ENCODE peak calls at places on chromosomes 2 and 18, in nine cellular contexts. H, I, Q, A, V, F, W, U and X are unnamed samples.

GRCh38 chr18:51275712-51276473 is 78.4 kb upstream of the MEX3C start:
- DNase-seq in H (no peak), I (no peak), Q (peak), A (no peak), V (peak), F (no peak), W (no peak), U (no peak), X (no peak)

GRCh38 chr2:48560546-48561209 is 30.7 kb downstream of the STON1 start:
- DNase-seq in H (no peak), I (no peak), Q (no peak), A (no peak), V (no peak), F (no peak), W (no peak), U (no peak), X (no peak)

GRCh38 chr18:2909431-2910140 is 62.8 kb downstream of the EMILIN2 start:
- DNase-seq in H (no peak), I (no peak), Q (no peak), A (peak), V (no peak), F (peak), W (no peak), U (no peak), X (no peak)

GRCh38 chr2:203934006-203934632 is 2.4 kb upstream of the ICOS start:
- DNase-seq in H (no peak), I (no peak), Q (no peak), A (no peak), V (no peak), F (no peak), W (no peak), U (no peak), X (no peak)

GRCh38 chr2:135546432-135546831 is 15.1 kb downstream of the R3HDM1 start:
- DNase-seq in H (no peak), I (no peak), Q (no peak), A (no peak), V (no peak), F (no peak), W (no peak), U (no peak), X (no peak)

GRCh38 chr2:182077451-182078142 is 91.9 kb downstream of the PPP1R1C start:
- DNase-seq in H (peak), I (no peak), Q (peak), A (peak), V (peak), F (no peak), W (no peak), U (peak), X (peak)

GRCh38 chr2:129318581-129319421 is 660.7 kb upstream of the RAB6C start:
- DNase-seq in H (no peak), I (no peak), Q (no peak), A (no peak), V (no peak), F (no peak), W (no peak), U (peak), X (no peak)

GRCh38 chr2:246489-247145 is 17.2 kb downstream of the SH3YL1 start:
- DNase-seq in H (peak), I (peak), Q (no peak), A (no peak), V (peak), F (no peak), W (no peak), U (peak), X (no peak)

GRCh38 chr2:30721241-30721640 is 86.0 kb downstream of the CAPN13 start:
- DNase-seq in H (no peak), I (no peak), Q (no peak), A (no peak), V (no peak), F (no peak), W (no peak), U (no peak), X (no peak)

GRCh38 chr18:37666986-37667385 is 101.4 kb upstream of the CELF4 start:
- DNase-seq in H (no peak), I (no peak), Q (no peak), A (no peak), V (no peak), F (no peak), W (no peak), U (no peak), X (no peak)

GRCh38 chr2:68157002-68157401 is 686 bp upstream of the PNO1 start:
- DNase-seq in H (peak), I (no peak), Q (no peak), A (no peak), V (no peak), F (no peak), W (peak), U (no peak), X (peak)

GRCh38 chr2:60554649-60555065 is 1.2 kb upstream of the BCL11A start:
- DNase-seq in H (no peak), I (peak), Q (peak), A (no peak), V (peak), F (no peak), W (peak), U (no peak), X (peak)

GRCh38 chr2:69054431-69054830 is 41.5 kb downstream of the ANTXR1 start:
- DNase-seq in H (no peak), I (no peak), Q (no peak), A (no peak), V (no peak), F (no peak), W (no peak), U (no peak), X (no peak)

GRCh38 chr2:231376857-231377256 is 18.7 kb upstream of the B3GNT7 start:
- DNase-seq in H (no peak), I (no peak), Q (no peak), A (no peak), V (no peak), F (no peak), W (no peak), U (no peak), X (no peak)

GRCh38 chr2:75174981-75175380 is 24.3 kb downstream of the TACR1 start:
- DNase-seq in H (no peak), I (no peak), Q (no peak), A (no peak), V (no peak), F (no peak), W (no peak), U (no peak), X (no peak)

GRCh38 chr2:176395273-176395854 is 126.1 kb downstream of the MTX2 start:
- DNase-seq in H (no peak), I (no peak), Q (no peak), A (no peak), V (no peak), F (no peak), W (no peak), U (no peak), X (no peak)

GRCh38 chr18:62979900-62980299 is 264.6 kb downstream of the PHLPP1 start:
- DNase-seq in H (no peak), I (no peak), Q (no peak), A (no peak), V (no peak), F (no peak), W (peak), U (peak), X (no peak)

GRCh38 chr18:62979172-62979571 is 263.8 kb downstream of the PHLPP1 start:
- DNase-seq in H (peak), I (no peak), Q (no peak), A (peak), V (no peak), F (no peak), W (peak), U (peak), X (no peak)

GRCh38 chr18:62982600-62983251 is 267.4 kb downstream of the PHLPP1 start:
- DNase-seq in H (peak), I (peak), Q (peak), A (peak), V (peak), F (peak), W (peak), U (peak), X (no peak)

GRCh38 chr18:62978251-62979049 is 263.1 kb downstream of the PHLPP1 start:
- DNase-seq in H (no peak), I (no peak), Q (no peak), A (no peak), V (no peak), F (no peak), W (peak), U (no peak), X (no peak)

DNA sequence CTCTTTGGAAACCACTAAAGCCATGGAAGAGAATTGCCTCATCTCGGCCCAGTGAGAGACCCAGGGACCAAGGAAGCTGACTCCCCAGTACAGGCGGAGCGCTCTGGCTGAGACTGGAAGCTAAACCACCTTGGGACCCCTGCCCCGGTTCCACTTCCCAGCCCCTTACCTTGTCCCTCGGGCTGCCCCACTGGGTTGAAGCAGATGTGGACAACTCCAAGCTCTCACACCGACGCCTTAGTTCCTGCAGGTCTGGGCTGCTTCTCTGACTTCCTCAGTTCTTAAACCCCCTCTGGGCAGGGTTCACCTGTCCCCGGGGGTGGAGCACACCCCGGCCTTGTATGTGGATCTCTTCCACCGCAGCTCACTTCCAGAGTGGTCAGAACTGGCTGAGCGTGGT is 266.2 kb downstream of the PHLPP1 start:
- DNase-seq in H (no peak), I (no peak), Q (no peak), A (no peak), V (no peak), F (no peak), W (peak), U (no peak), X (no peak)
- TF ChIP-seq POLR2A in H (no peak), I (no peak), Q (no peak), A (no peak), V (no peak), F (no peak), W (no peak), U (no peak), X (no peak)

GRCh38 chr2:148699830-148700229 is 55.3 kb downstream of the EPC2 start:
- DNase-seq in H (no peak), I (no peak), Q (no peak), A (no peak), V (no peak), F (no peak), W (no peak), U (no peak), X (no peak)

GRCh38 chr2:148704247-148704646 is 59.7 kb downstream of the EPC2 start:
- DNase-seq in H (no peak), I (no peak), Q (no peak), A (no peak), V (no peak), F (no peak), W (no peak), U (no peak), X (no peak)

GRCh38 chr2:148701039-148701438 is 56.5 kb downstream of the EPC2 start:
- DNase-seq in H (no peak), I (no peak), Q (no peak), A (no peak), V (no peak), F (no peak), W (no peak), U (no peak), X (no peak)

GRCh38 chr2:148702475-148702874 is 57.9 kb downstream of the EPC2 start:
- DNase-seq in H (no peak), I (no peak), Q (no peak), A (no peak), V (no peak), F (no peak), W (no peak), U (no peak), X (no peak)

DNA sequence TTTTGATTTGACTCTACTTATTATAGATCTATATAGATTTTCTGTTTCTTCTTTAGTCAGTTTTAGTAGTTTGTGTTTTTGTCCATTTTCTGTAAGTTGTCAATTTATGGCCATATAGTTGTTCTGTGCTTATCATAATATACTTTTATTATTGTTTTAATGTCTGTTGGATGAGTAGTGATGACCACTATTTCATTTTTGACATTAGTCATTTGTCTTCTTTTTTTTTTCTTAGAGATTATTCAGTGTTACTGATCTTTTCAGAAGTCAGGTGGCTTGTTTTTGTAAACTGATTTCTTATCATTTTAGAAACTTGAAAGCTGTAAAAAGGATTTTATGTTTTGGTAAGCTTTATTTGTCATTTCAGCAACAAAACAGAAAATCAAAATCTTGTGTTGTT is 57.3 kb downstream of the EPC2 start:
- DNase-seq in H (no peak), I (no peak), Q (no peak), A (no peak), V (no peak), F (no peak), W (no peak), U (no peak), X (no peak)
- TF ChIP-seq POLR2A in H (no peak), I (no peak), Q (no peak), A (no peak), V (no peak), F (no peak), W (no peak), U (no peak), X (no peak)

GRCh38 chr2:197455428-197455827 is 2.1 kb downstream of the COQ10B start:
- DNase-seq in H (no peak), I (no peak), Q (no peak), A (no peak), V (no peak), F (no peak), W (no peak), U (no peak), X (no peak)

GRCh38 chr2:197452754-197453122 is 614 bp upstream of the COQ10B start:
- DNase-seq in H (no peak), I (no peak), Q (no peak), A (no peak), V (no peak), F (no peak), W (no peak), U (no peak), X (no peak)

GRCh38 chr2:197453914-197454398 is 604 bp downstream of the COQ10B start:
- DNase-seq in H (peak), I (peak), Q (peak), A (peak), V (peak), F (no peak), W (no peak), U (peak), X (peak)

GRCh38 chr2:197454923-197455322 is 1.6 kb downstream of the COQ10B start:
- DNase-seq in H (no peak), I (no peak), Q (no peak), A (no peak), V (no peak), F (no peak), W (no peak), U (no peak), X (no peak)

GRCh38 chr2:197453123-197453913 is at the start of gene COQ10B:
- DNase-seq in H (peak), I (peak), Q (peak), A (peak), V (peak), F (peak), W (peak), U (peak), X (peak)
- TF ChIP-seq POLR2A in H (peak), I (peak), Q (peak), A (peak), V (peak), F (peak), W (peak), U (peak), X (peak)

GRCh38 chr2:98444436-98445166 is at the start of gene INPP4A:
- DNase-seq in H (peak), I (peak), Q (peak), A (peak), V (peak), F (peak), W (peak), U (peak), X (peak)
- TF ChIP-seq POLR2A in H (peak), I (peak), Q (no peak), A (peak), V (peak), F (no peak), W (no peak), U (peak), X (peak)

DNA sequence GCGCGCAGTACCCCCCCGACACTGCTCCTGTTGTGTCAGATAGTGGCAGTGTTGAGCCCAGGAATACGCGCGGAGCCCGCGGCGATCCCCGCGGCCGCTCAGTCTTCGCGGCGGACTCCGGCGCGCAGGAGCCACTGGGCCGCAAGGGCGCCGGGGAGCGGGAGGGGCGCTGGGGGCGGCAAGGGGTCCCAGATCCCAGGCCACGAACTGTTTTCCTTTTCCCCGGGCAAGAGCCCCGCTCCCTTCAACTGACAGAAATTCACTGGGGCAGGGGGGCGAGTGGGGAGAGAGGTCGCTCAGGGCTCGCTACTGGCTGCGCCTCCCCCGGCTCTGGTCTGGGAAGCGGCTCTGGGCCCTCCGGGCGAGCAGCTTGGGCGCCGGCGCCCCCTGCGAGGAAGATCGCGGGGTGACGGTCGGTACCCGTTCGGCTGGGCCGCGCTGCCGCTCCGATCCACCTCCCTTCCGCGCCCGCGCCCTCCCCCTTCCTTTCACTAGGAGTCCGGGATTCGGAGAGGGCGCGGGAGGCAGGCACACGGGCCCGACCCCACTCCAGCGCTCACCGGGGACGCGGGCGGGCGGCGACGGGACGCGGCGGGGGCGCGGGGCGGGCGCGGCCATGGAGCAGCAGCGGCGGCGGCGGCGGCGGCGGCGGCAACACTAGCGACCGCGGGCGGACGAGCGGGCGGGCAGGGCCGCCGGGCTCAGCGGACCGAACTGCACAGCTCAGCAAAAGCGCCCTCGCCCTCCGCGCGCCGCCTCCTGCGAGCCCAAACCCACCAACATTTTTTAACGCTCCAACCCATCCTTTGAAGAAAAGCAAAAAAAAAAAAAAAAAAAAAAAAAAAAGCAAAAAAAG is 1.4 kb upstream of the SETBP1 start:
- DNase-seq in H (peak), I (peak), Q (peak), A (peak), V (peak), F (peak), W (peak), U (peak), X (peak)
- TF ChIP-seq POLR2A in H (peak), I (no peak), Q (peak), A (peak), V (peak), F (peak), W (no peak), U (no peak), X (no peak)

DNA sequence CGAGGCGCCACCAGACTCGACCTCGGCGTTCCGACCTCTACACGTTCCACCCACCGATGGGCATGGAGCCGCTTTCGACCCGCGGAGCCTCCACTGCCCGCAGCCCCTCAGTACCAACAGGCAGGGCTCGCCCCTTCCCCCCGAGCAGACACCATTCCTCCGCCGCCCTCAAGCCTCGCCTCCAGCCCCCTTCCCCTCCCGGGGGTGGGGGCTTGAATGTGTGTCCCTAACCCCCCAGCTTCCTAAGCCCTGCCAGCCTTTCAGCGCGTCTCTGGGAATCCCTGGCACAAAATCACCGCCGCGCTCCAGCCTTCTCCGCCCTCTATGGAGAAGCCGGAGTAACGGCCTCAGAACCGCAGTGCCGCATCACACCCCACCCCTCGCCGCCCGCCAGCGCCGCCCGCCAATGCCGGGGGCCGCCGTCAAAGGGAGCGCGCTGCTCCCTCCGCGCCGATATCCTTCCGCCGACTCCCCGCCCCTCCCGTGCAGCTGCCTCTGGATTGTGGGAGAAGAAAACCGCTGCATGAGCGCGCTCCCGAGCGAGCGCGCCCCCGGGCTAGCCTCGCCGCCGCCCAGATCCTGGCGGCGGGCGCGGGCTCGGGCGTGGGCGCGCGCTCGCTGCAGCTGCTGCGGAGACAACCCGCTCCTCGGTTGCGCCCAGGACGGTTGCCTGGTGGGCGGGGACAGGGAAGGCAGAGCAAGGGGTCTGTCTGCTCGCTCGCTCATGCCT is at the start of gene CCDC88A:
- DNase-seq in H (peak), I (peak), Q (peak), A (peak), V (peak), F (peak), W (peak), U (peak), X (peak)
- TF ChIP-seq POLR2A in H (no peak), I (peak), Q (peak), A (peak), V (peak), F (peak), W (peak), U (peak), X (peak)

GRCh38 chr2:36438454-36438977 is 82.9 kb downstream of the CRIM1 start:
- DNase-seq in H (no peak), I (no peak), Q (no peak), A (no peak), V (no peak), F (no peak), W (no peak), U (no peak), X (peak)
- TF ChIP-seq POLR2A in H (no peak), I (no peak), Q (no peak), A (no peak), V (no peak), F (no peak), W (no peak), U (no peak), X (no peak)

GRCh38 chr2:111716901-111717635 is 166.9 kb downstream of the ANAPC1 start:
- DNase-seq in H (no peak), I (no peak), Q (no peak), A (no peak), V (no peak), F (no peak), W (peak), U (no peak), X (no peak)
- TF ChIP-seq POLR2A in H (no peak), I (no peak), Q (no peak), A (no peak), V (no peak), F (no peak), W (no peak), U (no peak), X (no peak)

GRCh38 chr2:96764253-96764637 is 3.5 kb downstream of the CNNM4 start:
- DNase-seq in H (peak), I (no peak), Q (peak), A (peak), V (no peak), F (no peak), W (peak), U (peak), X (no peak)
- TF ChIP-seq POLR2A in H (no peak), I (no peak), Q (no peak), A (no peak), V (no peak), F (no peak), W (no peak), U (no peak), X (no peak)